ENCODE peak calls at places on chromosomes 2 and 18, in seven cellular contexts. One of them, this sample, is unnamed.

GRCh38 chr2:114507744-114508143 is 65.3 kb downstream of the DPP10 start:
- DNase-seq in nephron progenitor cell: no peak
- DNase-seq in osteocyte: no peak
- DNase-seq in epithelial cell of proximal tubule: no peak
- DNase-seq in dorsolateral prefrontal cortex: no peak
- DNase-seq in kidney: no peak
- DNase-seq in brain microvascular endothelial cell: no peak
- DNase-seq in this sample: no peak

GRCh38 chr2:119393971-119394748 is 27.4 kb downstream of the DBI start:
- DNase-seq in nephron progenitor cell: no peak
- DNase-seq in osteocyte: no peak
- DNase-seq in epithelial cell of proximal tubule: no peak
- DNase-seq in dorsolateral prefrontal cortex: no peak
- DNase-seq in kidney: no peak
- DNase-seq in brain microvascular endothelial cell: no peak
- DNase-seq in this sample: no peak

GRCh38 chr2:86225581-86225980 is 26.3 kb downstream of the MRPL35 start:
- DNase-seq in nephron progenitor cell: no peak
- DNase-seq in osteocyte: no peak
- DNase-seq in epithelial cell of proximal tubule: no peak
- DNase-seq in dorsolateral prefrontal cortex: peak
- DNase-seq in kidney: no peak
- DNase-seq in brain microvascular endothelial cell: peak
- DNase-seq in this sample: no peak

GRCh38 chr2:102603904-102604303 is 15.4 kb upstream of the SLC9A2 start:
- DNase-seq in nephron progenitor cell: no peak
- DNase-seq in osteocyte: no peak
- DNase-seq in epithelial cell of proximal tubule: no peak
- DNase-seq in dorsolateral prefrontal cortex: no peak
- DNase-seq in kidney: no peak
- DNase-seq in brain microvascular endothelial cell: no peak
- DNase-seq in this sample: no peak

GRCh38 chr18:9894454-9895068 is 8.8 kb downstream of the TXNDC2 start:
- DNase-seq in nephron progenitor cell: no peak
- DNase-seq in osteocyte: no peak
- DNase-seq in epithelial cell of proximal tubule: no peak
- DNase-seq in dorsolateral prefrontal cortex: no peak
- DNase-seq in kidney: no peak
- DNase-seq in brain microvascular endothelial cell: no peak
- DNase-seq in this sample: no peak

GRCh38 chr2:218270721-218271486 is 585 bp downstream of the PNKD start:
- DNase-seq in nephron progenitor cell: no peak
- DNase-seq in osteocyte: no peak
- DNase-seq in epithelial cell of proximal tubule: no peak
- DNase-seq in dorsolateral prefrontal cortex: no peak
- DNase-seq in kidney: no peak
- DNase-seq in brain microvascular endothelial cell: no peak
- DNase-seq in this sample: no peak

GRCh38 chr2:149989447-149990063 is 402.0 kb upstream of the MMADHC start:
- DNase-seq in nephron progenitor cell: no peak
- DNase-seq in osteocyte: no peak
- DNase-seq in epithelial cell of proximal tubule: peak
- DNase-seq in dorsolateral prefrontal cortex: no peak
- DNase-seq in kidney: no peak
- DNase-seq in brain microvascular endothelial cell: no peak
- DNase-seq in this sample: no peak

GRCh38 chr2:84243788-84244627 is 215.1 kb downstream of the SUCLG1 start:
- DNase-seq in nephron progenitor cell: no peak
- DNase-seq in osteocyte: no peak
- DNase-seq in epithelial cell of proximal tubule: no peak
- DNase-seq in dorsolateral prefrontal cortex: no peak
- DNase-seq in kidney: no peak
- DNase-seq in brain microvascular endothelial cell: no peak
- DNase-seq in this sample: no peak

GRCh38 chr18:777021-777420 is 35.0 kb downstream of the YES1 start:
- DNase-seq in nephron progenitor cell: no peak
- DNase-seq in osteocyte: no peak
- DNase-seq in epithelial cell of proximal tubule: no peak
- DNase-seq in dorsolateral prefrontal cortex: no peak
- DNase-seq in kidney: no peak
- DNase-seq in brain microvascular endothelial cell: no peak
- DNase-seq in this sample: no peak

GRCh38 chr2:151241224-151241623 is 20.4 kb downstream of the RBM43 start:
- DNase-seq in nephron progenitor cell: no peak
- DNase-seq in osteocyte: no peak
- DNase-seq in epithelial cell of proximal tubule: no peak
- DNase-seq in dorsolateral prefrontal cortex: no peak
- DNase-seq in kidney: no peak
- DNase-seq in brain microvascular endothelial cell: no peak
- DNase-seq in this sample: no peak

GRCh38 chr2:187986392-187987105 is 305.1 kb upstream of the GULP1 start:
- DNase-seq in nephron progenitor cell: no peak
- DNase-seq in osteocyte: no peak
- DNase-seq in epithelial cell of proximal tubule: no peak
- DNase-seq in dorsolateral prefrontal cortex: no peak
- DNase-seq in kidney: no peak
- DNase-seq in brain microvascular endothelial cell: peak
- DNase-seq in this sample: no peak

GRCh38 chr2:15313657-15314056 is 247.5 kb downstream of the NBAS start:
- DNase-seq in nephron progenitor cell: no peak
- DNase-seq in osteocyte: no peak
- DNase-seq in epithelial cell of proximal tubule: peak
- DNase-seq in dorsolateral prefrontal cortex: no peak
- DNase-seq in kidney: no peak
- DNase-seq in brain microvascular endothelial cell: peak
- DNase-seq in this sample: no peak

GRCh38 chr2:96163768-96164429 is 18.7 kb upstream of the DUSP2 start:
- DNase-seq in nephron progenitor cell: peak
- DNase-seq in osteocyte: no peak
- DNase-seq in epithelial cell of proximal tubule: no peak
- DNase-seq in dorsolateral prefrontal cortex: no peak
- DNase-seq in kidney: no peak
- DNase-seq in brain microvascular endothelial cell: no peak
- DNase-seq in this sample: no peak

GRCh38 chr2:150548527-150548926 is 61.1 kb upstream of the RND3 start:
- DNase-seq in nephron progenitor cell: no peak
- DNase-seq in osteocyte: no peak
- DNase-seq in epithelial cell of proximal tubule: no peak
- DNase-seq in dorsolateral prefrontal cortex: no peak
- DNase-seq in kidney: no peak
- DNase-seq in brain microvascular endothelial cell: no peak
- DNase-seq in this sample: no peak

GRCh38 chr2:123993728-123994323 is 31.3 kb upstream of the CNTNAP5 start:
- DNase-seq in nephron progenitor cell: peak
- DNase-seq in osteocyte: no peak
- DNase-seq in epithelial cell of proximal tubule: peak
- DNase-seq in dorsolateral prefrontal cortex: peak
- DNase-seq in kidney: no peak
- DNase-seq in brain microvascular endothelial cell: peak
- DNase-seq in this sample: no peak

GRCh38 chr2:228507870-228508269 is 326.4 kb upstream of the SPHKAP start:
- DNase-seq in nephron progenitor cell: no peak
- DNase-seq in osteocyte: no peak
- DNase-seq in epithelial cell of proximal tubule: peak
- DNase-seq in dorsolateral prefrontal cortex: no peak
- DNase-seq in kidney: no peak
- DNase-seq in brain microvascular endothelial cell: no peak
- DNase-seq in this sample: no peak

GRCh38 chr2:217215877-217216276 is 356.0 kb upstream of the TNP1 start:
- DNase-seq in nephron progenitor cell: peak
- DNase-seq in osteocyte: no peak
- DNase-seq in epithelial cell of proximal tubule: no peak
- DNase-seq in dorsolateral prefrontal cortex: no peak
- DNase-seq in kidney: no peak
- DNase-seq in brain microvascular endothelial cell: no peak
- DNase-seq in this sample: no peak

GRCh38 chr2:205461169-205461568 is 221.1 kb upstream of the NRP2 start:
- DNase-seq in nephron progenitor cell: no peak
- DNase-seq in osteocyte: no peak
- DNase-seq in epithelial cell of proximal tubule: no peak
- DNase-seq in dorsolateral prefrontal cortex: no peak
- DNase-seq in kidney: no peak
- DNase-seq in brain microvascular endothelial cell: no peak
- DNase-seq in this sample: no peak

GRCh38 chr2:3566806-3567205 is 8.3 kb upstream of the RPS7 start:
- DNase-seq in nephron progenitor cell: no peak
- DNase-seq in osteocyte: no peak
- DNase-seq in epithelial cell of proximal tubule: no peak
- DNase-seq in dorsolateral prefrontal cortex: no peak
- DNase-seq in kidney: no peak
- DNase-seq in brain microvascular endothelial cell: no peak
- DNase-seq in this sample: no peak

GRCh38 chr2:29325544-29325943 is 210.3 kb downstream of the CLIP4 start:
- DNase-seq in nephron progenitor cell: no peak
- DNase-seq in osteocyte: no peak
- DNase-seq in epithelial cell of proximal tubule: no peak
- DNase-seq in dorsolateral prefrontal cortex: no peak
- DNase-seq in kidney: no peak
- DNase-seq in brain microvascular endothelial cell: no peak
- DNase-seq in this sample: no peak

GRCh38 chr2:233404227-233404626 is 49.9 kb downstream of the DGKD start:
- DNase-seq in nephron progenitor cell: no peak
- DNase-seq in osteocyte: no peak
- DNase-seq in epithelial cell of proximal tubule: no peak
- DNase-seq in dorsolateral prefrontal cortex: no peak
- DNase-seq in kidney: no peak
- DNase-seq in brain microvascular endothelial cell: no peak
- DNase-seq in this sample: no peak

GRCh38 chr2:18722101-18722500 is 132.7 kb upstream of the NT5C1B start:
- DNase-seq in nephron progenitor cell: no peak
- DNase-seq in osteocyte: no peak
- DNase-seq in epithelial cell of proximal tubule: no peak
- DNase-seq in dorsolateral prefrontal cortex: no peak
- DNase-seq in kidney: no peak
- DNase-seq in brain microvascular endothelial cell: peak
- DNase-seq in this sample: no peak

GRCh38 chr2:75311993-75312392 is 112.7 kb upstream of the TACR1 start:
- DNase-seq in nephron progenitor cell: no peak
- DNase-seq in osteocyte: no peak
- DNase-seq in epithelial cell of proximal tubule: no peak
- DNase-seq in dorsolateral prefrontal cortex: no peak
- DNase-seq in kidney: no peak
- DNase-seq in brain microvascular endothelial cell: no peak
- DNase-seq in this sample: no peak

GRCh38 chr2:43412121-43412753 is 183.6 kb downstream of the THADA start:
- DNase-seq in nephron progenitor cell: no peak
- DNase-seq in osteocyte: no peak
- DNase-seq in epithelial cell of proximal tubule: no peak
- DNase-seq in dorsolateral prefrontal cortex: no peak
- DNase-seq in kidney: no peak
- DNase-seq in brain microvascular endothelial cell: no peak
- DNase-seq in this sample: no peak

GRCh38 chr2:108589786-108590185 is 55.5 kb downstream of the LIMS1 start:
- DNase-seq in nephron progenitor cell: no peak
- DNase-seq in osteocyte: no peak
- DNase-seq in epithelial cell of proximal tubule: no peak
- DNase-seq in dorsolateral prefrontal cortex: no peak
- DNase-seq in kidney: no peak
- DNase-seq in brain microvascular endothelial cell: no peak
- DNase-seq in this sample: no peak

GRCh38 chr2:23925702-23926288 is 1.1 kb downstream of the ATAD2B start:
- DNase-seq in nephron progenitor cell: no peak
- DNase-seq in osteocyte: no peak
- DNase-seq in epithelial cell of proximal tubule: no peak
- DNase-seq in dorsolateral prefrontal cortex: peak
- DNase-seq in kidney: peak
- DNase-seq in brain microvascular endothelial cell: peak
- DNase-seq in this sample: peak

GRCh38 chr2:44686561-44686960 is 254.9 kb upstream of the SIX3 start:
- DNase-seq in nephron progenitor cell: no peak
- DNase-seq in osteocyte: no peak
- DNase-seq in epithelial cell of proximal tubule: peak
- DNase-seq in dorsolateral prefrontal cortex: no peak
- DNase-seq in kidney: no peak
- DNase-seq in brain microvascular endothelial cell: peak
- DNase-seq in this sample: no peak

GRCh38 chr2:196131384-196131861 is 40.0 kb downstream of the STK17B start:
- DNase-seq in nephron progenitor cell: no peak
- DNase-seq in osteocyte: no peak
- DNase-seq in epithelial cell of proximal tubule: no peak
- DNase-seq in dorsolateral prefrontal cortex: no peak
- DNase-seq in kidney: no peak
- DNase-seq in brain microvascular endothelial cell: peak
- DNase-seq in this sample: no peak
- TF ChIP-seq CTCF in nephron progenitor cell: no peak
- TF ChIP-seq CTCF in osteocyte: peak
- TF ChIP-seq CTCF in epithelial cell of proximal tubule: peak
- TF ChIP-seq CTCF in dorsolateral prefrontal cortex: no peak
- TF ChIP-seq CTCF in kidney: no peak
- TF ChIP-seq CTCF in brain microvascular endothelial cell: peak
- TF ChIP-seq CTCF in this sample: no peak

GRCh38 chr2:164430166-164430783 is 191.0 kb downstream of the GRB14 start:
- DNase-seq in nephron progenitor cell: peak
- DNase-seq in osteocyte: no peak
- DNase-seq in epithelial cell of proximal tubule: no peak
- DNase-seq in dorsolateral prefrontal cortex: peak
- DNase-seq in kidney: no peak
- DNase-seq in brain microvascular endothelial cell: peak
- DNase-seq in this sample: no peak
- TF ChIP-seq CTCF in nephron progenitor cell: peak
- TF ChIP-seq CTCF in osteocyte: peak
- TF ChIP-seq CTCF in epithelial cell of proximal tubule: peak
- TF ChIP-seq CTCF in dorsolateral prefrontal cortex: peak
- TF ChIP-seq CTCF in kidney: peak
- TF ChIP-seq CTCF in brain microvascular endothelial cell: peak
- TF ChIP-seq CTCF in this sample: no peak

DNA sequence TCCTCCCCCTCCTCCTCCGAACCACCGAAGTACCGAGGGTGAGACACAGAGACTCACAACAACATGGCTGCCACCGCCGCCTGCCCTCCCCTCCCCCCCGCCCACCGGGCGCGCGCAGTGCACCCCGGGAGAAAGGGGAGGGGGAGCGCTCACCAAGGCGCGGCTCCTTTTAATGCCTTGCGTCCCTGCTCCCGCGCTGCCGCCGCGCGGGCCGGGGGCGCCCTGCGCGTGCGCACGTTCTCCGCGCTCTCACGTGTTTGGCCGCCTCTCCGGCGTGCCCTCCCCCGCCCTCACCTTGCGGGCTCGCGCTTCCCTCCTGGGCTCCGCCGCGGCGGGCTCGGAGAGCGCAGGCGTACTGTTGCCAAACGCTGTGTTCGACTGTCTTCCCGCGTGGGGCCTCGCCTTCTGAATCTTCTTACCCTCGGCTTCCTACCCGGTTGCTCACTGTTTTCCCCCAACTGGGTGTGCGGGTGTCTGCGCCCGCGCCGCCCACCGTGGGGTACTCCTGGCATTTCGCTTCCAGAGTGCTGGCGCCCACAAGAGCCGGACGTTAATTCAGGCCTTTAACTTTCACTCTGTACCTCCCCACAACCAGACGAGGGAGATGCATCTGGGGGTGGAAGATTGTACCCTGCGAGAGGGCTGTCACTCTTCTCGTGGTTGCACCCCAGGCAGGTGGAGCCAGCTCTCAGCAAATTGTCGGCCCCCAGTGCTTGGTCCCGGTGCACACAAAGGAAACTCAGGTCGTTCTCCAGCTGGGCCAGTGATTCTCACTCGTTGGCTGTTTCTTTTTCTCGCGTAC is at the start of gene PUM2:
- DNase-seq in nephron progenitor cell: peak
- DNase-seq in osteocyte: peak
- DNase-seq in epithelial cell of proximal tubule: no peak
- DNase-seq in dorsolateral prefrontal cortex: peak
- DNase-seq in kidney: peak
- DNase-seq in brain microvascular endothelial cell: peak
- DNase-seq in this sample: no peak
- TF ChIP-seq CTCF in nephron progenitor cell: no peak
- TF ChIP-seq CTCF in osteocyte: no peak
- TF ChIP-seq CTCF in epithelial cell of proximal tubule: no peak
- TF ChIP-seq CTCF in dorsolateral prefrontal cortex: no peak
- TF ChIP-seq CTCF in kidney: no peak
- TF ChIP-seq CTCF in brain microvascular endothelial cell: no peak
- TF ChIP-seq CTCF in this sample: no peak

GRCh38 chr2:237191693-237192076 is 106.0 kb downstream of the COPS8 start:
- DNase-seq in nephron progenitor cell: peak
- DNase-seq in osteocyte: no peak
- DNase-seq in epithelial cell of proximal tubule: no peak
- DNase-seq in dorsolateral prefrontal cortex: no peak
- DNase-seq in kidney: peak
- DNase-seq in brain microvascular endothelial cell: no peak
- DNase-seq in this sample: no peak
- TF ChIP-seq CTCF in nephron progenitor cell: no peak
- TF ChIP-seq CTCF in osteocyte: no peak
- TF ChIP-seq CTCF in epithelial cell of proximal tubule: no peak
- TF ChIP-seq CTCF in dorsolateral prefrontal cortex: no peak
- TF ChIP-seq CTCF in kidney: no peak
- TF ChIP-seq CTCF in brain microvascular endothelial cell: no peak
- TF ChIP-seq CTCF in this sample: no peak